ENCODE peak calls at places on chromosomes 12 and 14, in five cellular contexts. One of them, this sample, is unnamed.

GRCh38 chr12:29073631-29074239 is 75.3 kb upstream of the FAR2 start:
- DNase-seq in GM06990: no peak
- DNase-seq in thoracic aorta: no peak
- DNase-seq in A549: peak
- DNase-seq in astrocyte: peak
- DNase-seq in this sample: peak

GRCh38 chr14:69008411-69008810 is 29.3 kb upstream of the ACTN1 start:
- DNase-seq in GM06990: no peak
- DNase-seq in thoracic aorta: no peak
- DNase-seq in A549: no peak
- DNase-seq in astrocyte: peak
- DNase-seq in this sample: no peak

GRCh38 chr12:55019784-55020183 is at the start of gene NEUROD4:
- DNase-seq in GM06990: no peak
- DNase-seq in thoracic aorta: no peak
- DNase-seq in A549: peak
- DNase-seq in astrocyte: peak
- DNase-seq in this sample: peak

GRCh38 chr14:23881292-23881691 is 72.3 kb upstream of the DHRS4 start:
- DNase-seq in GM06990: no peak
- DNase-seq in thoracic aorta: no peak
- DNase-seq in A549: no peak
- DNase-seq in astrocyte: peak
- DNase-seq in this sample: no peak

GRCh38 chr12:32120419-32120818 is 13.8 kb downstream of the BICD1 start:
- DNase-seq in GM06990: no peak
- DNase-seq in thoracic aorta: no peak
- DNase-seq in A549: no peak
- DNase-seq in astrocyte: no peak
- DNase-seq in this sample: no peak

GRCh38 chr12:78118486-78118885 is 287.8 kb downstream of the NAV3 start:
- DNase-seq in GM06990: no peak
- DNase-seq in thoracic aorta: no peak
- DNase-seq in A549: no peak
- DNase-seq in astrocyte: no peak
- DNase-seq in this sample: no peak

GRCh38 chr12:5333096-5333495 is 98.8 kb upstream of the NTF3 start:
- DNase-seq in GM06990: no peak
- DNase-seq in thoracic aorta: no peak
- DNase-seq in A549: no peak
- DNase-seq in astrocyte: no peak
- DNase-seq in this sample: no peak

GRCh38 chr12:122048156-122048555 is 26.5 kb downstream of the BCL7A start:
- DNase-seq in GM06990: no peak
- DNase-seq in thoracic aorta: no peak
- DNase-seq in A549: no peak
- DNase-seq in astrocyte: peak
- DNase-seq in this sample: peak

GRCh38 chr14:89163237-89163636 is 253.8 kb downstream of the FOXN3 start:
- DNase-seq in GM06990: no peak
- DNase-seq in thoracic aorta: no peak
- DNase-seq in A549: no peak
- DNase-seq in astrocyte: no peak
- DNase-seq in this sample: no peak

GRCh38 chr14:104179126-104179525 is 40.7 kb downstream of the KIF26A start:
- DNase-seq in GM06990: no peak
- DNase-seq in thoracic aorta: no peak
- DNase-seq in A549: no peak
- DNase-seq in astrocyte: no peak
- DNase-seq in this sample: no peak

GRCh38 chr14:78153069-78153351 is 17.2 kb upstream of the NRXN3 start:
- DNase-seq in GM06990: no peak
- DNase-seq in thoracic aorta: no peak
- DNase-seq in A549: peak
- DNase-seq in astrocyte: peak
- DNase-seq in this sample: no peak

GRCh38 chr12:56931474-56931978 is 2.7 kb downstream of the SDR9C7 start:
- DNase-seq in GM06990: peak
- DNase-seq in thoracic aorta: no peak
- DNase-seq in A549: peak
- DNase-seq in astrocyte: peak
- DNase-seq in this sample: peak

GRCh38 chr14:104137297-104138097 is 890 bp upstream of the KIF26A start:
- DNase-seq in GM06990: peak
- DNase-seq in thoracic aorta: no peak
- DNase-seq in A549: peak
- DNase-seq in astrocyte: no peak
- DNase-seq in this sample: peak

GRCh38 chr12:113684053-113684907 is 212.6 kb upstream of the LHX5 start:
- DNase-seq in GM06990: no peak
- DNase-seq in thoracic aorta: no peak
- DNase-seq in A549: no peak
- DNase-seq in astrocyte: peak
- DNase-seq in this sample: no peak

GRCh38 chr12:47210776-47211175 is 131.0 kb upstream of the AMIGO2 start:
- DNase-seq in GM06990: no peak
- DNase-seq in thoracic aorta: no peak
- DNase-seq in A549: no peak
- DNase-seq in astrocyte: no peak
- DNase-seq in this sample: no peak
- H3K4me3 ChIP-seq in GM06990: no peak
- H3K4me3 ChIP-seq in thoracic aorta: no peak
- H3K4me3 ChIP-seq in A549: no peak
- H3K4me3 ChIP-seq in astrocyte: no peak
- H3K4me3 ChIP-seq in this sample: no peak

DNA sequence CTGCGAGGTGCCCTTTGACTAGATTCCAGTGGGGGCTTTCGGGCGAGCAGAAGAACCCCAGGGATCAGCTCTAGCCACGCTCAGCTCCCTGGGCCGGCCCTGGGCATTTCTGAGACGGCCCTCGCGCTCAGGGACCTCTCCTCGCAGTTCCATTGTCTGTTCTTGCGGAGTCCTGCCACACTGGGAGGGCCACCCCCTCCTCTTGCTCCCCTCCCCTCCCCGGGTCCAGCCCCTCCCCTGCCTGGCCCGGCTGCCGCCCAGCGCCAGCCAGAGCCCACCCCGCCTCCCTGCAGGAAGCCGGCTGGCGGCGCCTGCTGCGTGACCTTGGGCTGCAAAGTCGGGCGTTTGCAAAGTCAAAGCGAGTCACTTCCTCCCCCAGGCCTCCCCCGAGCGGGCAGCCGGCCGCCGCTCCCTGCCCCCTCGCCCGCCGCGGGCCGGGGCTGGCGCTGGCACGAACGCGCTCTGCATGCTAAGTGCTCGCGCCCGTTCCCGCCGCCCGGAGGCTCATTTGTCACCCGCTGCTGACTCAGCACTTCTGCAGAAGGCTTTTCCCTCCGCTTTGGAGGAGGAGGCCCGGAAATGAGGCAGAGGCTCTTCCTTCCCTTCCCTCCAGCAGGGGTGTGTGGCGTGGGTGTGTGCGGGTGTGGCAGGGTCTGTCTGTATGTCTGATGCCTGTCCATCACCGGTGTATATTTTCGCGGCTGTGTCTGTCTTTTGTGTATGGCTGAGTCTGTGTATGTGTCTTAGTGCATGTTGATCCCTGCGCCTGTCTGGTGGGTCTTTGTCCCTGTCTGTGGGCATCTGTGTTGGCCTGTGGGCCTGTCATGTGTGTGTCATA is 72.0 kb downstream of the IRF2BPL start:
- DNase-seq in GM06990: peak
- DNase-seq in thoracic aorta: peak
- DNase-seq in A549: peak
- DNase-seq in astrocyte: peak
- DNase-seq in this sample: peak
- H3K4me3 ChIP-seq in GM06990: peak
- H3K4me3 ChIP-seq in thoracic aorta: peak
- H3K4me3 ChIP-seq in A549: peak
- H3K4me3 ChIP-seq in astrocyte: no peak
- H3K4me3 ChIP-seq in this sample: peak

GRCh38 chr14:57865066-57865449 is 834 bp downstream of the SLC35F4 start:
- DNase-seq in GM06990: no peak
- DNase-seq in thoracic aorta: no peak
- DNase-seq in A549: no peak
- DNase-seq in astrocyte: no peak
- DNase-seq in this sample: no peak
- H3K4me3 ChIP-seq in GM06990: no peak
- H3K4me3 ChIP-seq in thoracic aorta: peak
- H3K4me3 ChIP-seq in A549: no peak
- H3K4me3 ChIP-seq in astrocyte: peak
- H3K4me3 ChIP-seq in this sample: no peak

GRCh38 chr12:65827827-65828231 is 3.5 kb downstream of the HMGA2 start:
- DNase-seq in GM06990: no peak
- DNase-seq in thoracic aorta: no peak
- DNase-seq in A549: no peak
- DNase-seq in astrocyte: no peak
- DNase-seq in this sample: peak

GRCh38 chr12:65825573-65826512 is 1.6 kb downstream of the HMGA2 start:
- DNase-seq in GM06990: peak
- DNase-seq in thoracic aorta: no peak
- DNase-seq in A549: peak
- DNase-seq in astrocyte: peak
- DNase-seq in this sample: peak

GRCh38 chr12:65825323-65825572 is 965 bp downstream of the HMGA2 start:
- DNase-seq in GM06990: no peak
- DNase-seq in thoracic aorta: no peak
- DNase-seq in A549: no peak
- DNase-seq in astrocyte: no peak
- DNase-seq in this sample: no peak

GRCh38 chr12:65828711-65829339 is 4.5 kb downstream of the HMGA2 start:
- DNase-seq in GM06990: no peak
- DNase-seq in thoracic aorta: no peak
- DNase-seq in A549: no peak
- DNase-seq in astrocyte: no peak
- DNase-seq in this sample: peak

GRCh38 chr12:65826513-65827171 is 2.4 kb downstream of the HMGA2 start:
- DNase-seq in GM06990: no peak
- DNase-seq in thoracic aorta: no peak
- DNase-seq in A549: peak
- DNase-seq in astrocyte: peak
- DNase-seq in this sample: peak
- H3K4me3 ChIP-seq in GM06990: no peak
- H3K4me3 ChIP-seq in thoracic aorta: peak
- H3K4me3 ChIP-seq in A549: peak
- H3K4me3 ChIP-seq in astrocyte: peak
- H3K4me3 ChIP-seq in this sample: peak

GRCh38 chr14:94470311-94470710 is 5.7 kb downstream of the SERPINA9 start:
- DNase-seq in GM06990: no peak
- DNase-seq in thoracic aorta: no peak
- DNase-seq in A549: no peak
- DNase-seq in astrocyte: no peak
- DNase-seq in this sample: no peak
- H3K4me3 ChIP-seq in GM06990: no peak
- H3K4me3 ChIP-seq in thoracic aorta: no peak
- H3K4me3 ChIP-seq in A549: no peak
- H3K4me3 ChIP-seq in astrocyte: no peak
- H3K4me3 ChIP-seq in this sample: no peak

DNA sequence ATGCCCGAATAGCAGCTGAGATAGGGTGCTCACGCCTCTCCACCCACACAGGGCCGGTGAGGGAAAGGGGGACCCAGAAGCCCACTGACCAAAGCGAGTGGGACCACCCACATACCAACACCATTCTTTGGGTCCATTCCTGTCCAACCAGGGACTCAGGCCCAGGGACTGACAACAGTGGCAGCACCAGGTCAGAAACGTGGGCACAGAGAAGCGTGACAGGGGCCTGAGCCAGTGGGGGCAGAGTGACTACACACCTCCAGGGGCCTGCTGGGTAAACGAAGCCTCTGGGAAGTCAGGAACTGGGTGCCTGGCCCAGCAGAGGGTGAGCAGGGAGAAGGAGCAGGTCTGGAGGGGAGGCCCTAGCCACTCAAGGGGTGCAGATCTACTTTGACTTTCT is 13.7 kb downstream of the SPRYD3 start:
- DNase-seq in GM06990: no peak
- DNase-seq in thoracic aorta: no peak
- DNase-seq in A549: no peak
- DNase-seq in astrocyte: no peak
- DNase-seq in this sample: no peak
- H3K4me3 ChIP-seq in GM06990: no peak
- H3K4me3 ChIP-seq in thoracic aorta: no peak
- H3K4me3 ChIP-seq in A549: no peak
- H3K4me3 ChIP-seq in astrocyte: no peak
- H3K4me3 ChIP-seq in this sample: no peak

GRCh38 chr12:18895540-18895939 is 157.6 kb downstream of the CAPZA3 start:
- DNase-seq in GM06990: no peak
- DNase-seq in thoracic aorta: no peak
- DNase-seq in A549: no peak
- DNase-seq in astrocyte: no peak
- DNase-seq in this sample: no peak

GRCh38 chr12:18898469-18898868 is 160.6 kb downstream of the CAPZA3 start:
- DNase-seq in GM06990: no peak
- DNase-seq in thoracic aorta: no peak
- DNase-seq in A549: no peak
- DNase-seq in astrocyte: peak
- DNase-seq in this sample: no peak

GRCh38 chr12:18899162-18899561 is 161.2 kb downstream of the CAPZA3 start:
- DNase-seq in GM06990: no peak
- DNase-seq in thoracic aorta: no peak
- DNase-seq in A549: peak
- DNase-seq in astrocyte: no peak
- DNase-seq in this sample: no peak

GRCh38 chr12:18897816-18898215 is 159.9 kb downstream of the CAPZA3 start:
- DNase-seq in GM06990: no peak
- DNase-seq in thoracic aorta: no peak
- DNase-seq in A549: no peak
- DNase-seq in astrocyte: no peak
- DNase-seq in this sample: no peak

GRCh38 chr12:18895946-18896345 is 158.0 kb downstream of the CAPZA3 start:
- DNase-seq in GM06990: no peak
- DNase-seq in thoracic aorta: no peak
- DNase-seq in A549: no peak
- DNase-seq in astrocyte: no peak
- DNase-seq in this sample: peak
- H3K4me3 ChIP-seq in GM06990: no peak
- H3K4me3 ChIP-seq in thoracic aorta: no peak
- H3K4me3 ChIP-seq in A549: no peak
- H3K4me3 ChIP-seq in astrocyte: no peak
- H3K4me3 ChIP-seq in this sample: no peak

DNA sequence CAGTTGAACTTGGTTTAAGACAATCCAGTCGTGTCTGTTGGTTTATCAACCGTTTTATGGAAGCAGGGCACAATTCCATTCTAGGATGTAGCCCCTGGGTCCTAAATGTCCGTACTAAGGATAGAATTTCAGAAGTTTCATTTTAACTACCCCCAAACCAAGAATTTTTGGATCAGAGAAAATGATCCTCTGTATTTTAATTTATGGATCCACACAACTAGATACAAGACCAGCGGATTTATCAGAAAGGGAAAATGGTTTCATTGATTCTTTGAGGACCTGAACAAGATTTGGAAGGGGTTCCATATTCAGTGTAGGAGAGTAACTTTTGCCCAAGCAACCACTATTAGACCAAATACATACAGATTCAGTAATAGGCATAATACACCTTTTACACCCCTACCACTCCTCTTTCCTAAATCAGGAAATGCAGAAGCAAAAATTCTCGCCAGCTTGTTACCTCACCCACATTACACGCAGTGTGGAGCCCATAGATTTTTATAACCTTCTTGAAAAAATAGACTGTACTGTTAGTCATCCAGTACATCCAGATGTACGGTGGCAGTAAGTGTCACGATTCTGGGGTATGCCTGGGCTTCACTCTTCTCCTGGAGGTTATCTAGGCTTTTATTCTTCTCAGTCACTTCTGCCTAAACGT is 1.4 kb upstream of the FBXL14 start:
- DNase-seq in GM06990: no peak
- DNase-seq in thoracic aorta: no peak
- DNase-seq in A549: no peak
- DNase-seq in astrocyte: no peak
- DNase-seq in this sample: no peak
- H3K4me3 ChIP-seq in GM06990: no peak
- H3K4me3 ChIP-seq in thoracic aorta: peak
- H3K4me3 ChIP-seq in A549: no peak
- H3K4me3 ChIP-seq in astrocyte: no peak
- H3K4me3 ChIP-seq in this sample: no peak

This sample was measured in fibroblast of villous mesenchyme.